ENCODE peak calls at places on chromosomes 16 and 17, in five cellular contexts. V, B, H, P and L are unnamed samples. For H3K27me3 and H3K4me1, the result is how much of the 10 kb centered on the place peaks cover.

GRCh38 chr16:87343753-87344050 is 26.5 kb upstream of the C16orf95 start:
- DNase-seq in V (no peak), B (no peak), H (no peak), P (no peak), L (no peak)

GRCh38 chr17:58324409-58325288 is 3.9 kb downstream of the TSPOAP1 start:
- DNase-seq in V (no peak), B (peak), H (peak), P (peak), L (no peak)

GRCh38 chr16:4800290-4801041 is 2.0 kb downstream of the ROGDI start:
- DNase-seq in V (no peak), B (no peak), H (peak), P (no peak), L (peak)

GRCh38 chr17:77119668-77120301 is 21.0 kb upstream of the SEC14L1 start:
- DNase-seq in V (no peak), B (no peak), H (no peak), P (no peak), L (no peak)

GRCh38 chr16:50585331-50585776 is 37.2 kb downstream of the NKD1 start:
- DNase-seq in V (no peak), B (peak), H (peak), P (no peak), L (peak)

GRCh38 chr17:52134641-52135040 is 23.9 kb downstream of the CA10 start:
- DNase-seq in V (no peak), B (no peak), H (no peak), P (peak), L (no peak)

GRCh38 chr17:80220709-80221215 is 535 bp downstream of the SLC26A11 start:
- DNase-seq in V (peak), B (no peak), H (peak), P (no peak), L (no peak)

GRCh38 chr17:42363767-42364585 is 24.3 kb downstream of the STAT3 start:
- DNase-seq in V (no peak), B (no peak), H (no peak), P (no peak), L (no peak)

GRCh38 chr17:43995150-43995471 is 9.3 kb upstream of the NAGS start:
- DNase-seq in V (no peak), B (no peak), H (no peak), P (no peak), L (no peak)

GRCh38 chr17:60164164-60164563 is 14.4 kb downstream of the CA4 start:
- DNase-seq in V (no peak), B (no peak), H (no peak), P (no peak), L (no peak)

GRCh38 chr16:89377446-89377838 is 112.9 kb downstream of the ANKRD11 start:
- DNase-seq in V (no peak), B (no peak), H (no peak), P (no peak), L (no peak)

GRCh38 chr17:32142857-32143524 is 689 bp downstream of the RHOT1 start:
- DNase-seq in V (no peak), B (peak), H (peak), P (peak), L (peak)

GRCh38 chr17:47172698-47173565 is 16.2 kb downstream of the CDC27 start:
- DNase-seq in V (no peak), B (no peak), H (no peak), P (no peak), L (no peak)

GRCh38 chr16:4618645-4619418 is 4.1 kb upstream of the UBALD1 start:
- DNase-seq in V (no peak), B (no peak), H (no peak), P (no peak), L (no peak)

GRCh38 chr17:42979511-42980273 is at the start of gene PTGES3L:
- DNase-seq in V (peak), B (peak), H (no peak), P (peak), L (no peak)

GRCh38 chr17:3034578-3034920 is 28.9 kb downstream of the OR1D5 start:
- DNase-seq in V (no peak), B (no peak), H (no peak), P (no peak), L (no peak)
- H3K27me3 ChIP-seq in V (under half), B (under half), H (under half), P (under half), L (under half)

GRCh38 chr17:45247429-45248131 is 14.3 kb downstream of the SPATA32 start:
- DNase-seq in V (peak), B (peak), H (peak), P (peak), L (peak)
- H3K4me3 ChIP-seq in V (peak), B (peak), H (peak), P (peak), L (peak)

GRCh38 chr17:73227379-73227778 is 34.3 kb downstream of the CPSF4L start:
- DNase-seq in V (no peak), B (no peak), H (no peak), P (no peak), L (no peak)

GRCh38 chr17:73228748-73229236 is 32.9 kb downstream of the CPSF4L start:
- DNase-seq in V (no peak), B (peak), H (peak), P (peak), L (peak)

GRCh38 chr17:73230088-73230487 is 31.6 kb downstream of the CPSF4L start:
- DNase-seq in V (no peak), B (no peak), H (no peak), P (no peak), L (no peak)

GRCh38 chr17:73226556-73227172 is 33.8 kb downstream of the COG1 start:
- DNase-seq in V (no peak), B (no peak), H (no peak), P (no peak), L (no peak)

DNA sequence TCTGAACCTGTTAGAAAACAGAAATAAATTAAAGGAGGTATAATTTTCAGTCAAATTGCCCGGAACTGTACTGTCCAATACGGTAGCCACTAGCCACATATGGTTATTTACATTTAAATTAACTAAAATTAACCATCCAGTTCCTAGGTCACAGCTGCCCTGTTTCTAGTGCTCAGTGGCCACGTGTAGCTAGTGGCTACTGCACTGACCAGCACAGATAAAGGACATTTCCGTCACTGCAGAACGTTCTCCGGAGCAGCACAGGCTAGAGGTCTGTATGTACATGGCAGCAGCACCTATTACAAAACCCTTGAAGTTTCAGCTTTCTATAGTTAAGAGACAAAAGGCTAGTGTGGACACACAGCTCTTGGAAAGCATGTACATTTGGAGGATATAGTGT is 33.7 kb downstream of the CPSF4L start:
- DNase-seq in V (no peak), B (no peak), H (no peak), P (no peak), L (no peak)
- H3K4me1 ChIP-seq in V (under half), B (under half), H (under half), P (under half), L (under half)

DNA sequence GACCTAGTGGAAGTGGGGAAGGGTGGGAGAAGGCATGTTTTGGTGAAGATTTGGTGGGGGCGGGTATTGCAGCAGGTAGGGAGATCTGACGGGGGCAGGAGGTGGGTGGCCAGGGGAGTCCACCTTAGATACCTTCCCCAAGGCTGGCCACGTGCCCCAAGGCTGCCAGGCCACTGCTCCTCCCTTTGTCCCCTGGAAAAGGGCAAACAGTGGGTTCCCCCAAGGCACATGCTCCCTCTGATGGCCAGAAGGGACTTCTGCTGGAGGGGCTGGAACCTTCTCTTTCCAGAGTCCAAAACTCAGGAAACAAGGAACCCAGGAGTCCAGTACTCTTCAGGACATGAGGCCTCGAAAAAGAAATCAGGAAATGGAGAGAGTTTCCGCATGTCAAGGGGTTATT is 6.2 kb upstream of the PSMD3 start:
- DNase-seq in V (no peak), B (no peak), H (no peak), P (no peak), L (no peak)
- H3K27me3 ChIP-seq in V (under half), B (under half), H (under half), P (under half), L (under half)

DNA sequence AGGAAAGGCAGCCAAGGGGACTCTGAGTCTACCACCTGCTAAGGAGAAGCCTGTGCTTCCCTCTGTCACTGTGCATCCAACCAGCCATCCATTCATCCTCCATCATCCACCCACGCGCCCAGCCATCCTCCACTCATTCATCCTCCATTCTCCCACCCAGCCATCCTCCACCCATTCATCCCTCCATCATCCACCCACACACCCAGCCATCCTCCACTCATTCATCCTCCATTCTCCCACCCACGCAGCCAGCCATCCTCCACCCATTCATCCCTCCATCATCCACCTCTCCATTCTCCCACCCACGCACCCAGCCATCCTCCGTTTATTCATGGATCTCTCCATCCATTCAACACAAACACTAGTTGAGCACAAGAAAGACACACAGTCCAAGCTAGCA is 74.1 kb downstream of the COG7 start:
- DNase-seq in V (no peak), B (no peak), H (no peak), P (no peak), L (no peak)
- H3K4me3 ChIP-seq in V (no peak), B (no peak), H (no peak), P (no peak), L (no peak)

GRCh38 chr16:30066882-30067583 is 1.5 kb downstream of the ALDOA start:
- DNase-seq in V (no peak), B (peak), H (peak), P (no peak), L (no peak)

GRCh38 chr16:30065943-30066881 is 652 bp downstream of the ALDOA start:
- DNase-seq in V (no peak), B (no peak), H (peak), P (no peak), L (peak)

GRCh38 chr16:30068750-30069574 is 3.4 kb downstream of the ALDOA start:
- DNase-seq in V (peak), B (peak), H (no peak), P (peak), L (no peak)

GRCh38 chr16:30068333-30068732 is 2.8 kb downstream of the ALDOA start:
- DNase-seq in V (no peak), B (no peak), H (no peak), P (no peak), L (no peak)

GRCh38 chr16:30067584-30067916 is 2.0 kb downstream of the ALDOA start:
- DNase-seq in V (no peak), B (no peak), H (no peak), P (no peak), L (no peak)
- H3K4me1 ChIP-seq in V (under half), B (under half), H (under half), P (under half), L (under half)

GRCh38 chr17:48890086-48890485 is 2.5 kb upstream of the ATP5MC1 start:
- DNase-seq in V (no peak), B (no peak), H (no peak), P (no peak), L (no peak)

GRCh38 chr17:48892940-48893645 is 506 bp downstream of the ATP5MC1 start:
- DNase-seq in V (no peak), B (no peak), H (no peak), P (no peak), L (no peak)

GRCh38 chr17:48893646-48894508 is 1.3 kb downstream of the ATP5MC1 start:
- DNase-seq in V (no peak), B (no peak), H (no peak), P (no peak), L (no peak)

DNA sequence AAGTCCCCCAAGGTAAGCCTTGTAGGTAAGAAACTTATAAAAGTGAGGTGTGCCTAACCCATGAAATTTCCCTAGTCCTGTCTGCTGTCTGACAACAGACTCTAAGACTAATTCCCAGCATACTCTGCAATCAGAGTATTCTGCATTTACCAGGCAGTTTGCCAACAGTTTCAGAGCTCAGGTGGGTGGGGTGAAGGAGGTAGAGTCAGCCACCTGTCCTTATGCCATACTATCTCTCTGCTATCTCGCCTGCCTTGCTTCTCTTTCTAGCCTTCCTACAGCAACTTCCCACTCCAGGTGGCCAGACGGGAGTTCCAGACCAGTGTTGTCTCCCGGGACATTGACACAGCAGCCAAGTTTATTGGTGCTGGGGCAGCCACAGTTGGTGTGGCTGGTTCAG is 2.3 kb downstream of the ATP5MC1 start:
- DNase-seq in V (no peak), B (no peak), H (no peak), P (peak), L (no peak)
- H3K27me3 ChIP-seq in V (under half), B (under half), H (under half), P (under half), L (under half)

GRCh38 chr16:80996688-80997138 is 10.0 kb downstream of the CMC2 start:
- DNase-seq in V (no peak), B (no peak), H (no peak), P (no peak), L (no peak)
- H3K4me3 ChIP-seq in V (peak), B (peak), H (peak), P (no peak), L (no peak)

DNA sequence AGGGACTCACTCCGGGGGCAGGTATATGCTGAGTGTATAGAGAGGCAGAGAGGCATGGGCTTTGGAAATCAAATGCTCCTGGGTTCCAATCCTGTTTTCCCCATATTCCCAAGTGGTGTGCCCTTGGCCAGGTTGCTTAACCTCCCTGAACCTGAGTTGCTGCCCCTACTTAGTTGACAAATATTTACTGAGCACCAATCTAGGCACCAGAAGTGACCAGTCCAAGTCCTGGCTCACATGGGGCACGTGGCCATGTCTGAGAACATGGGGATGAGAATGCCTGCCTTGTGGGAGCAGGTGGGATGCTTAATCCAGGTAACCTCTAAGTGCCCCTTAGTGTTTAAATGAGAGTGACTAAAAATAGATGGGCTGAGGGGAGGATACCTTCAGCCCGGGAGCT is 4.2 kb downstream of the SOCS3 start:
- DNase-seq in V (no peak), B (peak), H (no peak), P (no peak), L (no peak)
- H3K4me1 ChIP-seq in V (half or more), B (half or more), H (under half), P (under half), L (under half)

GRCh38 chr17:48704521-48704920 is 17.8 kb downstream of the PRAC1 start:
- DNase-seq in V (no peak), B (no peak), H (no peak), P (no peak), L (no peak)
- H3K27me3 ChIP-seq in V (under half), B (under half), H (under half), P (under half), L (under half)